ENCODE peak calls at places on chromosomes 7 and 10, in seven cellular contexts. One of them, this sample, is unnamed.

GRCh38 chr7:35805876-35806275 is 5.0 kb downstream of the SEPTIN7 start:
- DNase-seq in naive thymus-derived CD4-positive, alpha-beta T cell: no peak
- DNase-seq in adrenal gland: no peak
- DNase-seq in IMR-90: no peak
- DNase-seq in OCI-LY7: no peak
- DNase-seq in upper lobe of right lung: no peak
- DNase-seq in left lung: no peak
- DNase-seq in this sample: no peak

GRCh38 chr7:51327287-51327717 is 10.7 kb upstream of the COBL start:
- DNase-seq in naive thymus-derived CD4-positive, alpha-beta T cell: no peak
- DNase-seq in adrenal gland: no peak
- DNase-seq in IMR-90: no peak
- DNase-seq in OCI-LY7: no peak
- DNase-seq in upper lobe of right lung: no peak
- DNase-seq in left lung: no peak
- DNase-seq in this sample: no peak

GRCh38 chr10:124416733-124417132 is 2.0 kb downstream of the OAT start:
- DNase-seq in naive thymus-derived CD4-positive, alpha-beta T cell: no peak
- DNase-seq in adrenal gland: peak; percentile 21
- DNase-seq in IMR-90: peak; percentile 20
- DNase-seq in OCI-LY7: no peak
- DNase-seq in upper lobe of right lung: no peak
- DNase-seq in left lung: no peak
- DNase-seq in this sample: no peak

GRCh38 chr10:102633282-102633681 is 11.0 kb upstream of the TRIM8 start:
- DNase-seq in naive thymus-derived CD4-positive, alpha-beta T cell: no peak
- DNase-seq in adrenal gland: peak; percentile 72
- DNase-seq in IMR-90: peak; percentile 81
- DNase-seq in OCI-LY7: peak; percentile 37
- DNase-seq in upper lobe of right lung: peak; percentile 82
- DNase-seq in left lung: peak; percentile 88
- DNase-seq in this sample: no peak

GRCh38 chr7:101598422-101598957 is 30.6 kb downstream of the MYL10 start:
- DNase-seq in naive thymus-derived CD4-positive, alpha-beta T cell: no peak
- DNase-seq in adrenal gland: no peak
- DNase-seq in IMR-90: no peak
- DNase-seq in OCI-LY7: no peak
- DNase-seq in upper lobe of right lung: peak; percentile 93
- DNase-seq in left lung: peak; percentile 89
- DNase-seq in this sample: no peak

GRCh38 chr7:29146082-29146706 is at the start of gene CPVL:
- DNase-seq in naive thymus-derived CD4-positive, alpha-beta T cell: no peak
- DNase-seq in adrenal gland: peak; percentile 63
- DNase-seq in IMR-90: no peak
- DNase-seq in OCI-LY7: no peak
- DNase-seq in upper lobe of right lung: peak; percentile 81
- DNase-seq in left lung: peak; percentile 89
- DNase-seq in this sample: peak; percentile 56

GRCh38 chr10:113187066-113187777 is 237.2 kb downstream of the TCF7L2 start:
- DNase-seq in naive thymus-derived CD4-positive, alpha-beta T cell: no peak
- DNase-seq in adrenal gland: peak; percentile 78
- DNase-seq in IMR-90: no peak
- DNase-seq in OCI-LY7: no peak
- DNase-seq in upper lobe of right lung: no peak
- DNase-seq in left lung: peak; percentile 75
- DNase-seq in this sample: no peak

GRCh38 chr10:63536678-63537077 is 15.5 kb downstream of the REEP3 start:
- DNase-seq in naive thymus-derived CD4-positive, alpha-beta T cell: no peak
- DNase-seq in adrenal gland: no peak
- DNase-seq in IMR-90: no peak
- DNase-seq in OCI-LY7: no peak
- DNase-seq in upper lobe of right lung: no peak
- DNase-seq in left lung: no peak
- DNase-seq in this sample: no peak

GRCh38 chr7:16669581-16669980 is 23.6 kb downstream of the BZW2 start:
- DNase-seq in naive thymus-derived CD4-positive, alpha-beta T cell: no peak
- DNase-seq in adrenal gland: no peak
- DNase-seq in IMR-90: peak; percentile 62
- DNase-seq in OCI-LY7: no peak
- DNase-seq in upper lobe of right lung: no peak
- DNase-seq in left lung: no peak
- DNase-seq in this sample: no peak

GRCh38 chr7:1137517-1138167 is 22.4 kb downstream of the ZFAND2A start:
- DNase-seq in naive thymus-derived CD4-positive, alpha-beta T cell: no peak
- DNase-seq in adrenal gland: no peak
- DNase-seq in IMR-90: no peak
- DNase-seq in OCI-LY7: no peak
- DNase-seq in upper lobe of right lung: no peak
- DNase-seq in left lung: no peak
- DNase-seq in this sample: no peak

GRCh38 chr10:86363184-86363832 is 3.3 kb downstream of the GRID1 start:
- DNase-seq in naive thymus-derived CD4-positive, alpha-beta T cell: no peak
- DNase-seq in adrenal gland: peak; percentile 66
- DNase-seq in IMR-90: no peak
- DNase-seq in OCI-LY7: no peak
- DNase-seq in upper lobe of right lung: peak; percentile 85
- DNase-seq in left lung: peak; percentile 88
- DNase-seq in this sample: no peak

GRCh38 chr7:132380065-132380464 is 196.2 kb downstream of the PLXNA4 start:
- DNase-seq in naive thymus-derived CD4-positive, alpha-beta T cell: no peak
- DNase-seq in adrenal gland: no peak
- DNase-seq in IMR-90: no peak
- DNase-seq in OCI-LY7: no peak
- DNase-seq in upper lobe of right lung: no peak
- DNase-seq in left lung: no peak
- DNase-seq in this sample: peak; percentile 17

GRCh38 chr10:67678335-67678974 is 17.5 kb downstream of the CTNNA3 start:
- DNase-seq in naive thymus-derived CD4-positive, alpha-beta T cell: no peak
- DNase-seq in adrenal gland: no peak
- DNase-seq in IMR-90: no peak
- DNase-seq in OCI-LY7: no peak
- DNase-seq in upper lobe of right lung: no peak
- DNase-seq in left lung: no peak
- DNase-seq in this sample: no peak

GRCh38 chr10:132459252-132460028 is 62.4 kb downstream of the PWWP2B start:
- DNase-seq in naive thymus-derived CD4-positive, alpha-beta T cell: no peak
- DNase-seq in adrenal gland: no peak
- DNase-seq in IMR-90: no peak
- DNase-seq in OCI-LY7: no peak
- DNase-seq in upper lobe of right lung: no peak
- DNase-seq in left lung: peak; percentile 73
- DNase-seq in this sample: no peak

GRCh38 chr10:107733731-107734130 is 569.2 kb upstream of the SORCS1 start:
- DNase-seq in naive thymus-derived CD4-positive, alpha-beta T cell: no peak
- DNase-seq in adrenal gland: no peak
- DNase-seq in IMR-90: no peak
- DNase-seq in OCI-LY7: no peak
- DNase-seq in upper lobe of right lung: no peak
- DNase-seq in left lung: no peak
- DNase-seq in this sample: no peak

GRCh38 chr7:154880512-154880911 is 122.4 kb downstream of the PAXIP1 start:
- DNase-seq in naive thymus-derived CD4-positive, alpha-beta T cell: no peak
- DNase-seq in adrenal gland: no peak
- DNase-seq in IMR-90: no peak
- DNase-seq in OCI-LY7: no peak
- DNase-seq in upper lobe of right lung: no peak
- DNase-seq in left lung: no peak
- DNase-seq in this sample: no peak

GRCh38 chr7:154882931-154883474 is 119.9 kb downstream of the PAXIP1 start:
- DNase-seq in naive thymus-derived CD4-positive, alpha-beta T cell: no peak
- DNase-seq in adrenal gland: no peak
- DNase-seq in IMR-90: no peak
- DNase-seq in OCI-LY7: no peak
- DNase-seq in upper lobe of right lung: no peak
- DNase-seq in left lung: no peak
- DNase-seq in this sample: no peak

GRCh38 chr7:154881526-154881925 is 121.4 kb downstream of the PAXIP1 start:
- DNase-seq in naive thymus-derived CD4-positive, alpha-beta T cell: no peak
- DNase-seq in adrenal gland: no peak
- DNase-seq in IMR-90: no peak
- DNase-seq in OCI-LY7: no peak
- DNase-seq in upper lobe of right lung: no peak
- DNase-seq in left lung: no peak
- DNase-seq in this sample: no peak

GRCh38 chr7:154879629-154880028 is 123.3 kb downstream of the PAXIP1 start:
- DNase-seq in naive thymus-derived CD4-positive, alpha-beta T cell: no peak
- DNase-seq in adrenal gland: no peak
- DNase-seq in IMR-90: no peak
- DNase-seq in OCI-LY7: no peak
- DNase-seq in upper lobe of right lung: no peak
- DNase-seq in left lung: no peak
- DNase-seq in this sample: no peak

GRCh38 chr7:154881046-154881445 is 121.9 kb downstream of the PAXIP1 start:
- DNase-seq in naive thymus-derived CD4-positive, alpha-beta T cell: no peak
- DNase-seq in adrenal gland: no peak
- DNase-seq in IMR-90: no peak
- DNase-seq in OCI-LY7: no peak
- DNase-seq in upper lobe of right lung: no peak
- DNase-seq in left lung: no peak
- DNase-seq in this sample: no peak
- H3K9me3 ChIP-seq in naive thymus-derived CD4-positive, alpha-beta T cell: no peaks in the 10 kb centered on the region
- H3K9me3 ChIP-seq in adrenal gland: no peaks in the 10 kb centered on the region
- H3K9me3 ChIP-seq in IMR-90: peaks cover 64% of the 10 kb centered on the region
- H3K9me3 ChIP-seq in OCI-LY7: peaks cover 6% of the 10 kb centered on the region
- H3K9me3 ChIP-seq in upper lobe of right lung: no peaks in the 10 kb centered on the region
- H3K9me3 ChIP-seq in left lung: no peaks in the 10 kb centered on the region
- H3K9me3 ChIP-seq in this sample: no peaks in the 10 kb centered on the region

GRCh38 chr7:111012799-111013675 is 77.9 kb upstream of the LRRN3 start:
- DNase-seq in naive thymus-derived CD4-positive, alpha-beta T cell: peak; percentile 72
- DNase-seq in adrenal gland: no peak
- DNase-seq in IMR-90: no peak
- DNase-seq in OCI-LY7: no peak
- DNase-seq in upper lobe of right lung: no peak
- DNase-seq in left lung: no peak
- DNase-seq in this sample: no peak
- H3K4me1 ChIP-seq in naive thymus-derived CD4-positive, alpha-beta T cell: peaks cover 13% of the 10 kb centered on the region
- H3K4me1 ChIP-seq in adrenal gland: peaks cover 17% of the 10 kb centered on the region
- H3K4me1 ChIP-seq in IMR-90: no peaks in the 10 kb centered on the region
- H3K4me1 ChIP-seq in OCI-LY7: no peaks in the 10 kb centered on the region
- H3K4me1 ChIP-seq in upper lobe of right lung: no peaks in the 10 kb centered on the region
- H3K4me1 ChIP-seq in left lung: no peaks in the 10 kb centered on the region
- H3K4me1 ChIP-seq in this sample: no peaks in the 10 kb centered on the region

DNA sequence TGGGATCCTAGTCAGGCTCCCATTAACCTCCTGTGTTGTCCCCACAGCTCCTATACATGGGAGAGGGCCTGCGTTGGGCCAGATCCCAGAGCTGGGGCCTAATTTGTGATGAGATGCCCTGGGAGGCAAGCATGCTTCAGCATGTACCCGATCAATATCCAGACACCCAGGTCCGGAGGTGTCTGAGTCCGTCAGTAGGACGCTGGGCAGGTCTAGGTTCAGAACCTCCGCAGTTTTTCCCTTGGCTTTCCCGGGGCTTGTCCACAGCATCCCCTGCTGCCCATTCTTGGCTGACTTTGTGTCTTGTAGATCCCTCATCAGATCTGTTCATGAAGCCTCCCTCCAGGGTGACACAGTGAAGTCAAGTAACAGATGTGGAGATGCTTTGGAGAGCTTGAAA is 32.7 kb upstream of the RBAK start:
- DNase-seq in naive thymus-derived CD4-positive, alpha-beta T cell: no peak
- DNase-seq in adrenal gland: peak; percentile 43
- DNase-seq in IMR-90: no peak
- DNase-seq in OCI-LY7: no peak
- DNase-seq in upper lobe of right lung: no peak
- DNase-seq in left lung: no peak
- DNase-seq in this sample: no peak
- H3K9me3 ChIP-seq in naive thymus-derived CD4-positive, alpha-beta T cell: no peaks in the 10 kb centered on the region
- H3K9me3 ChIP-seq in adrenal gland: no peaks in the 10 kb centered on the region
- H3K9me3 ChIP-seq in IMR-90: peaks cover 5% of the 10 kb centered on the region
- H3K9me3 ChIP-seq in OCI-LY7: no peaks in the 10 kb centered on the region
- H3K9me3 ChIP-seq in upper lobe of right lung: no peaks in the 10 kb centered on the region
- H3K9me3 ChIP-seq in left lung: peaks cover 4% of the 10 kb centered on the region
- H3K9me3 ChIP-seq in this sample: no peaks in the 10 kb centered on the region

GRCh38 chr10:119668461-119668860 is 17.3 kb downstream of the BAG3 start:
- DNase-seq in naive thymus-derived CD4-positive, alpha-beta T cell: no peak
- DNase-seq in adrenal gland: no peak
- DNase-seq in IMR-90: no peak
- DNase-seq in OCI-LY7: no peak
- DNase-seq in upper lobe of right lung: no peak
- DNase-seq in left lung: no peak
- DNase-seq in this sample: peak; percentile 79
- H3K4me1 ChIP-seq in naive thymus-derived CD4-positive, alpha-beta T cell: peaks cover 11% of the 10 kb centered on the region
- H3K4me1 ChIP-seq in adrenal gland: peaks cover 53% of the 10 kb centered on the region
- H3K4me1 ChIP-seq in IMR-90: peaks cover 38% of the 10 kb centered on the region
- H3K4me1 ChIP-seq in OCI-LY7: no peaks in the 10 kb centered on the region
- H3K4me1 ChIP-seq in upper lobe of right lung: peaks cover 43% of the 10 kb centered on the region
- H3K4me1 ChIP-seq in left lung: peaks cover 22% of the 10 kb centered on the region
- H3K4me1 ChIP-seq in this sample: peaks cover 90% of the 10 kb centered on the region

GRCh38 chr7:99521399-99521798 is 16.9 kb downstream of the ZKSCAN5 start:
- DNase-seq in naive thymus-derived CD4-positive, alpha-beta T cell: no peak
- DNase-seq in adrenal gland: no peak
- DNase-seq in IMR-90: no peak
- DNase-seq in OCI-LY7: no peak
- DNase-seq in upper lobe of right lung: no peak
- DNase-seq in left lung: no peak
- DNase-seq in this sample: no peak

GRCh38 chr7:99531354-99531765 is 20.6 kb downstream of the FAM200A start:
- DNase-seq in naive thymus-derived CD4-positive, alpha-beta T cell: no peak
- DNase-seq in adrenal gland: no peak
- DNase-seq in IMR-90: no peak
- DNase-seq in OCI-LY7: no peak
- DNase-seq in upper lobe of right lung: no peak
- DNase-seq in left lung: no peak
- DNase-seq in this sample: no peak

GRCh38 chr7:99525713-99526440 is 21.4 kb downstream of the ZKSCAN5 start:
- DNase-seq in naive thymus-derived CD4-positive, alpha-beta T cell: peak; percentile 23
- DNase-seq in adrenal gland: no peak
- DNase-seq in IMR-90: no peak
- DNase-seq in OCI-LY7: peak; percentile 31
- DNase-seq in upper lobe of right lung: no peak
- DNase-seq in left lung: no peak
- DNase-seq in this sample: no peak
- H3K9me3 ChIP-seq in naive thymus-derived CD4-positive, alpha-beta T cell: no peaks in the 10 kb centered on the region
- H3K9me3 ChIP-seq in adrenal gland: no peaks in the 10 kb centered on the region
- H3K9me3 ChIP-seq in IMR-90: peaks cover 28% of the 10 kb centered on the region
- H3K9me3 ChIP-seq in OCI-LY7: no peaks in the 10 kb centered on the region
- H3K9me3 ChIP-seq in upper lobe of right lung: peaks cover 11% of the 10 kb centered on the region
- H3K9me3 ChIP-seq in left lung: peaks cover 26% of the 10 kb centered on the region
- H3K9me3 ChIP-seq in this sample: no peaks in the 10 kb centered on the region

GRCh38 chr10:129942019-129942277 is 22.1 kb downstream of the EBF3 start:
- DNase-seq in naive thymus-derived CD4-positive, alpha-beta T cell: no peak
- DNase-seq in adrenal gland: no peak
- DNase-seq in IMR-90: no peak
- DNase-seq in OCI-LY7: no peak
- DNase-seq in upper lobe of right lung: no peak
- DNase-seq in left lung: no peak
- DNase-seq in this sample: no peak
- H3K4me1 ChIP-seq in naive thymus-derived CD4-positive, alpha-beta T cell: no peaks in the 10 kb centered on the region
- H3K4me1 ChIP-seq in adrenal gland: no peaks in the 10 kb centered on the region
- H3K4me1 ChIP-seq in IMR-90: no peaks in the 10 kb centered on the region
- H3K4me1 ChIP-seq in OCI-LY7: no peaks in the 10 kb centered on the region
- H3K4me1 ChIP-seq in upper lobe of right lung: no peaks in the 10 kb centered on the region
- H3K4me1 ChIP-seq in left lung: no peaks in the 10 kb centered on the region
- H3K4me1 ChIP-seq in this sample: peaks cover 69% of the 10 kb centered on the region

This sample was measured in gastrocnemius medialis.